ENCODE peak calls at places on chromosomes 12 and 14, in six cellular contexts. X is fibroblast of lung; W is OCI-LY7; U is psoas muscle; J is CD8-positive, alpha-beta memory T cell; S is HFF-Myc. D is an unnamed sample.

GRCh38 chr14:103007555-103007954 is 49.8 kb downstream of the CDC42BPB start:
- DNase-seq in W (no peak), S (no peak), X (no peak), J (no peak), U (no peak), D (no peak)

GRCh38 chr14:96071561-96071960 is 32.4 kb downstream of the C14orf132 start:
- DNase-seq in W (no peak), J (no peak), U (no peak), X (no peak), S (no peak), D (no peak)

GRCh38 chr14:105859717-105860614 is 333.6 kb downstream of the TMEM121 start:
- DNase-seq in S (no peak), U (peak; percentile 48), W (peak; percentile 58), X (no peak), J (peak; percentile 83), D (no peak)

GRCh38 chr12:232731-233614 is 19.0 kb upstream of the SLC6A12 start:
- DNase-seq in U (no peak), J (no peak), S (no peak), W (no peak), X (no peak), D (no peak)

GRCh38 chr14:68692916-68693771 is 99.7 kb downstream of the ZFP36L1 start:
- DNase-seq in S (no peak), J (no peak), U (no peak), W (no peak), X (peak; percentile 81), D (peak; percentile 76)

GRCh38 chr12:49288412-49288853 is 6.5 kb upstream of the PRPH start:
- DNase-seq in J (peak; percentile 75), W (peak; percentile 64), X (no peak), S (no peak), U (no peak), D (no peak)

GRCh38 chr12:104632724-104633181 is 176.0 kb downstream of the CHST11 start:
- DNase-seq in X (peak; percentile 78), S (no peak), W (no peak), U (no peak), J (no peak), D (peak; percentile 51)

GRCh38 chr14:89359477-89360222 is 57.4 kb downstream of the FOXN3 start:
- DNase-seq in S (no peak), X (no peak), W (no peak), U (peak; percentile 59), J (no peak), D (no peak)

GRCh38 chr14:69489495-69489894 is 5.0 kb downstream of the PLEKHD1 start:
- DNase-seq in J (no peak), W (no peak), S (no peak), X (no peak), U (no peak), D (no peak)

GRCh38 chr14:38174721-38175120 is 33.0 kb upstream of the SSTR1 start:
- DNase-seq in W (no peak), X (no peak), S (no peak), J (no peak), U (no peak), D (no peak)

GRCh38 chr12:40012709-40013108 is 93.2 kb downstream of the SLC2A13 start:
- DNase-seq in U (no peak), J (no peak), W (no peak), S (no peak), X (no peak), D (no peak)

GRCh38 chr12:15863258-15863835 is 18.8 kb upstream of the STRAP start:
- DNase-seq in W (no peak), J (no peak), U (no peak), X (no peak), S (no peak), D (no peak)

GRCh38 chr12:128367961-128368360 is 101.0 kb downstream of the TMEM132C start:
- DNase-seq in J (no peak), U (no peak), S (no peak), X (no peak), W (no peak), D (no peak)

GRCh38 chr12:128365032-128365431 is 98.1 kb downstream of the TMEM132C start:
- DNase-seq in U (no peak), X (no peak), W (no peak), S (no peak), J (no peak), D (no peak)

GRCh38 chr12:128365831-128366231 is 98.9 kb downstream of the TMEM132C start:
- DNase-seq in S (no peak), X (no peak), J (no peak), U (peak; percentile 62), W (no peak), D (no peak)
- H3K4me3 ChIP-seq in S (no peak overlapping the region), X (peak overlapping the region; percentile 17), J (no peak overlapping the region), U (peak overlapping the region; percentile 44), W (no peak overlapping the region), D (no peak overlapping the region)

GRCh38 chr14:101453225-101453624 is 108.1 kb upstream of the DIO3 start:
- DNase-seq in W (no peak), J (no peak), S (no peak), U (no peak), X (no peak), D (no peak)
- H3K4me3 ChIP-seq in W (no peak overlapping the region), J (no peak overlapping the region), S (no peak overlapping the region), U (no peak overlapping the region), X (no peak overlapping the region), D (no peak overlapping the region)

GRCh38 chr14:92920001-92920400 is 2.9 kb upstream of the CHGA start:
- DNase-seq in U (no peak), X (no peak), W (no peak), S (no peak), J (no peak), D (no peak)

GRCh38 chr14:92922883-92923743 is at the start of gene CHGA:
- DNase-seq in X (peak; percentile 32), W (peak; percentile 37), J (no peak), U (peak; percentile 71), S (no peak), D (no peak)

GRCh38 chr14:92923744-92924103 is 774 bp downstream of the CHGA start:
- DNase-seq in S (no peak), W (no peak), X (no peak), J (no peak), U (no peak), D (no peak)

GRCh38 chr14:92924247-92924646 is 1.3 kb downstream of the CHGA start:
- DNase-seq in W (peak; percentile 92), U (no peak), J (no peak), X (no peak), S (no peak), D (no peak)

DNA sequence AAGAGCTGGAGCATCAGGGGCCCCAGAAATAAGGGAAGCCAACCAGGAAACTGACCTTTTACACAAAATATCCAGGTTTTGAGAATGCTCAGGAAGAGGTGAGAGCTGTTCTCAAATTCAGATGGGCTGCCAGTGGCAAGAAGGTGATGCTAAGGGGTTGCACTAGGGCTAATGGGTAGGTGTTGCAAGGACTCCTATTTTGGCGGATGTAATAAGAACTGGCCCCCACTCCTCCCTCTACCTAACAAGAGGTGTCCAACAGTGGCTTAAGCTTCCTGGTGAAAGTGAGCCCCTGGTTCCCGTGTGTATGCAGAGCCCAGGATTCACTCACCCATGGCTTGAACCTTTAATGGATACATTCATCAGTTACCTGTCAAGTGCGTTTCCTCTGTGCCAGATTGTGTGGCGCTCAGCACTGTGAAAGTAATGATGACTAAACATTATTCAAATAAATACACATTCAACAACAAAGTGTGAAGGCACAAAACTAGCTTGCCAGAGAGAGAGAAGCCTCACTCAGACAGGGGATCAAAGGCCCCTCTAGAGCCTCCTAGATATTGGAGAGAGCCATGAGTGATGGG is 705 bp upstream of the CHGA start:
- DNase-seq in U (no peak), J (no peak), S (no peak), W (peak; percentile 40), X (no peak), D (no peak)
- H3K4me3 ChIP-seq in U (no peak overlapping the region), J (no peak overlapping the region), S (no peak overlapping the region), W (no peak overlapping the region), X (no peak overlapping the region), D (no peak overlapping the region)

GRCh38 chr14:74834682-74835392 is 41.1 kb downstream of the PROX2 start:
- DNase-seq in X (peak; percentile 68), W (no peak), U (no peak), J (no peak), S (no peak), D (no peak)
- H3K4me3 ChIP-seq in X (no peak overlapping the region), W (no peak overlapping the region), U (no peak overlapping the region), J (no peak overlapping the region), S (no peak overlapping the region), D (no peak overlapping the region)

GRCh38 chr14:23364604-23365352 is at the start of gene EFS:
- DNase-seq in X (peak; percentile 47), U (no peak), J (no peak), W (no peak), S (no peak), D (no peak)
- H3K4me3 ChIP-seq in X (peak within 1 kb of the TSS; percentile 69), U (peak within 1 kb of the TSS; percentile 65), J (no peak within 1 kb of the TSS), W (no peak within 1 kb of the TSS), S (peak within 1 kb of the TSS; percentile 53), D (peak within 1 kb of the TSS; percentile 51)

GRCh38 chr12:46265734-46266133 is 3.1 kb downstream of the SLC38A1 start:
- DNase-seq in J (no peak), W (no peak), S (no peak), X (no peak), U (no peak), D (no peak)

GRCh38 chr12:46267618-46268348 is 1.1 kb downstream of the SLC38A1 start:
- DNase-seq in W (peak; percentile 53), S (no peak), J (peak; percentile 56), X (peak; percentile 34), U (no peak), D (no peak)

GRCh38 chr12:46265102-46265501 is 3.7 kb downstream of the SLC38A1 start:
- DNase-seq in J (no peak), S (no peak), U (no peak), X (no peak), W (no peak), D (no peak)

GRCh38 chr12:46266869-46267617 is 1.8 kb downstream of the SLC38A1 start:
- DNase-seq in W (peak; percentile 67), X (peak; percentile 76), J (peak; percentile 85), S (no peak), U (peak; percentile 57), D (no peak)

GRCh38 chr12:46266382-46266791 is 2.5 kb downstream of the SLC38A1 start:
- DNase-seq in X (peak; percentile 54), S (peak; percentile 44), U (no peak), J (peak; percentile 63), W (peak; percentile 42), D (peak; percentile 43)
- H3K4me3 ChIP-seq in X (peak overlapping the region; percentile 90), S (peak overlapping the region; percentile 91), U (peak overlapping the region; percentile 75), J (peak overlapping the region; percentile 96), W (peak overlapping the region; percentile 92), D (peak overlapping the region; percentile 79)

DNA sequence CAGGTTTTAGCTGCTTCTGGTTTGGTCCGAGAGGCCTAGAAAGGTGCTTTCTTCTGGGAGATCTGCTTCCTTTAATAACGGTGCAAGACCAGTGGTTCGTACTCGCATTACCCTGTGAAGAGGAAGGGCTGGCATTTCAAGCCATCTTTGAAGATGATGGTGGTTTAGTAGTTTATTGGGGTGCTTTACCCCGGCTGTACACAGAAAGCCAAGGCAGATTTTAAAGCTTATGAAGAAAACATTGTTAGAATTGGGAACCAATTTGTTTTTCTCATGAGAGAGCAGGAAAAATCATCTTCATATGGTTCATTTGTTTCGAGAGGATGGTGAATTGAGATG is 3.6 kb downstream of the CCND2 start:
- DNase-seq in X (no peak), S (no peak), J (no peak), W (no peak), U (no peak), D (no peak)
- H3K4me3 ChIP-seq in X (peak overlapping the region; percentile 24), S (no peak overlapping the region), J (peak overlapping the region; percentile 2), W (no peak overlapping the region), U (no peak overlapping the region), D (peak overlapping the region; percentile 16)

GRCh38 chr14:50061664-50062437 is 54.5 kb downstream of the VCPKMT start:
- DNase-seq in W (peak; percentile 94), J (peak; percentile 88), X (peak; percentile 61), U (no peak), S (peak; percentile 39), D (no peak)
- H3K4me3 ChIP-seq in W (peak overlapping the region; percentile 65), J (peak overlapping the region; percentile 61), X (no peak overlapping the region), U (no peak overlapping the region), S (no peak overlapping the region), D (no peak overlapping the region)

GRCh38 chr14:31027847-31028246 is 1.7 kb upstream of the STRN3 start:
- DNase-seq in S (no peak), J (no peak), U (no peak), W (no peak), X (no peak), D (no peak)
- H3K4me3 ChIP-seq in S (peak overlapping the region; percentile 94), J (no peak overlapping the region), U (peak overlapping the region; percentile 98), W (no peak overlapping the region), X (peak overlapping the region; percentile 63), D (no peak overlapping the region)

D was measured in skeletal muscle cell.